ENCODE peak calls at places on chromosomes 1 and 21, in four cellular contexts. One of them, this sample, is unnamed.

GRCh38 chr1:37394574-37395464 is 79.6 kb upstream of the ZC3H12A start:
- DNase-seq in hepatocyte: no peak
- DNase-seq in lower lobe of right lung: no peak
- DNase-seq in HFF-Myc: no peak
- DNase-seq in this sample: no peak

GRCh38 chr1:108316545-108316944 is 72.7 kb upstream of the NBPF4 start:
- DNase-seq in hepatocyte: no peak
- DNase-seq in HFF-Myc: no peak
- DNase-seq in lower lobe of right lung: no peak
- DNase-seq in this sample: no peak

GRCh38 chr1:209912306-209912705 is 25.7 kb upstream of the SYT14 start:
- DNase-seq in HFF-Myc: no peak
- DNase-seq in hepatocyte: no peak
- DNase-seq in lower lobe of right lung: no peak
- DNase-seq in this sample: no peak

GRCh38 chr1:171251741-171252300 is 3.5 kb downstream of the FMO1 start:
- DNase-seq in HFF-Myc: no peak
- DNase-seq in hepatocyte: peak
- DNase-seq in lower lobe of right lung: no peak
- DNase-seq in this sample: no peak

GRCh38 chr1:29124366-29125236 is 898 bp upstream of the TMEM200B start:
- DNase-seq in lower lobe of right lung: peak
- DNase-seq in hepatocyte: peak
- DNase-seq in HFF-Myc: no peak
- DNase-seq in this sample: peak

GRCh38 chr1:6859415-6860343 is 74.4 kb downstream of the CAMTA1 start:
- DNase-seq in hepatocyte: peak
- DNase-seq in HFF-Myc: peak
- DNase-seq in lower lobe of right lung: no peak
- DNase-seq in this sample: no peak

GRCh38 chr21:41425954-41426655 is at the start of gene MX1:
- DNase-seq in HFF-Myc: no peak
- DNase-seq in hepatocyte: peak
- DNase-seq in lower lobe of right lung: peak
- DNase-seq in this sample: peak

GRCh38 chr1:54564312-54565112 is 16.5 kb downstream of the ACOT11 start:
- DNase-seq in lower lobe of right lung: peak
- DNase-seq in HFF-Myc: no peak
- DNase-seq in hepatocyte: peak
- DNase-seq in this sample: peak

GRCh38 chr1:85116856-85117255 is 68.6 kb upstream of the MCOLN3 start:
- DNase-seq in hepatocyte: no peak
- DNase-seq in HFF-Myc: no peak
- DNase-seq in lower lobe of right lung: no peak
- DNase-seq in this sample: no peak

GRCh38 chr1:153032677-153033308 is 1.8 kb downstream of the SPRR1B start:
- DNase-seq in HFF-Myc: no peak
- DNase-seq in hepatocyte: no peak
- DNase-seq in lower lobe of right lung: no peak
- DNase-seq in this sample: no peak

GRCh38 chr1:65924471-65924870 is 131.8 kb downstream of the PDE4B start:
- DNase-seq in HFF-Myc: peak
- DNase-seq in hepatocyte: peak
- DNase-seq in lower lobe of right lung: no peak
- DNase-seq in this sample: no peak

GRCh38 chr1:115426271-115426771 is 88.3 kb upstream of the NGF start:
- DNase-seq in hepatocyte: peak
- DNase-seq in lower lobe of right lung: no peak
- DNase-seq in HFF-Myc: peak
- DNase-seq in this sample: peak

GRCh38 chr1:47837866-47838561 is 159.2 kb downstream of the TRABD2B start:
- DNase-seq in lower lobe of right lung: no peak
- DNase-seq in HFF-Myc: no peak
- DNase-seq in hepatocyte: peak
- DNase-seq in this sample: no peak

GRCh38 chr1:19772053-19772452 is 27.7 kb downstream of the TMCO4 start:
- DNase-seq in HFF-Myc: no peak
- DNase-seq in lower lobe of right lung: no peak
- DNase-seq in hepatocyte: no peak
- DNase-seq in this sample: no peak
- TF ChIP-seq CTCF in HFF-Myc: no peak
- TF ChIP-seq CTCF in lower lobe of right lung: no peak
- TF ChIP-seq CTCF in hepatocyte: no peak
- TF ChIP-seq CTCF in this sample: no peak

GRCh38 chr1:224800486-224801119 is 128.9 kb upstream of the DNAH14 start:
- DNase-seq in lower lobe of right lung: no peak
- DNase-seq in HFF-Myc: no peak
- DNase-seq in hepatocyte: no peak
- DNase-seq in this sample: no peak
- H3K4me3 ChIP-seq in lower lobe of right lung: no peak
- H3K4me3 ChIP-seq in HFF-Myc: no peak
- H3K4me3 ChIP-seq in hepatocyte: no peak
- H3K4me3 ChIP-seq in this sample: no peak

GRCh38 chr1:161190962-161191521 is 7.8 kb downstream of the ADAMTS4 start:
- DNase-seq in lower lobe of right lung: no peak
- DNase-seq in hepatocyte: no peak
- DNase-seq in HFF-Myc: no peak
- DNase-seq in this sample: no peak

GRCh38 chr1:161195171-161195570 is 3.7 kb downstream of the ADAMTS4 start:
- DNase-seq in HFF-Myc: no peak
- DNase-seq in hepatocyte: no peak
- DNase-seq in lower lobe of right lung: no peak
- DNase-seq in this sample: no peak

GRCh38 chr1:161193561-161194235 is 5.2 kb downstream of the ADAMTS4 start:
- DNase-seq in hepatocyte: no peak
- DNase-seq in lower lobe of right lung: no peak
- DNase-seq in HFF-Myc: no peak
- DNase-seq in this sample: no peak

GRCh38 chr1:161191971-161192370 is 6.9 kb downstream of the ADAMTS4 start:
- DNase-seq in lower lobe of right lung: no peak
- DNase-seq in hepatocyte: no peak
- DNase-seq in HFF-Myc: no peak
- DNase-seq in this sample: no peak

DNA sequence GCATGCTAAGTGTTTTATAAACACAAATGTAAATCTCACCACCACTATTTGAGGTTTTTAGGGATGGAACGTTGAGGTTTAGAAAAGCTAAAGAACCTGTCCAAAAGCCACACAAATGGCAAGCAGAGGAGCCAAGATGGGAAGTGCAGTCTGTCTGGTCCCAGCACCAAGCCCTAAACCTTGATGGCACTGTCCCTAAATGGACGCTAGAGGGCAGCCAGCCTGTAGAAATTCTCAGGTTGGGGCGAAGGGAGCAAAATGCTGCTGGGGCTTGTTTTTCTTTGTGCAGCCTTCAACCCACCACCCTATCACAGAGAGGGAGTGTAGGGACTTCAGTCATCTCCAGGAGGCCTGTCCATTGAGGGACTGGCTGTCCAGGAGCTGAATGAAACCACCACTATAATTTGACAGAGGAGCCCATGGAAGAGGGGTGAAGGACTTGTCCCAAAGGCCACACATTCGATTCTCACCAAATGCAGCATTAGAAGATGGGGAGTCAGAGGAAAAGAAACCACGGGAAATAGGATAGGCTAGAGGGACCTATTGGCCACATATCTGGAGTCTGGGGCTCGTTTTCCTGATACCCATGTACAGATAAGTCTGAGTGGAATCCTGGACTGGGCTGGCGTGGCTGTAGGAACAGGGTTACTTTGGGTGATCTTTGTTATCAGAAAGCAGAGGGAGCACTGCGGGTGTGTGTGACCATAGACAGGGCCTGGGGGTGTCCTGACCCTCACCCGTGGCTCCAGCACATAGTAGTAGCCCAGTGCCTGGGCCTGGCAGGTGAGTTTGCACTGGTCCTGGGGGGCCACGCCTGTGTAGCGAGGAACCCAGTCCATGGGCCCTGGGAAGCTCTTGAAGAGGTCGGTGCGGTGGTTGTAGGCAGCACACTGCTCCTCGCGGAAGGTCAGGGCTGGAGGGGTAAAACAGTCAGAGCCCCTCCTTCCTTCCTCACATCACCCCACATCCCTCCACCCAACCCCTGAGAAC is 6.1 kb downstream of the ADAMTS4 start:
- DNase-seq in lower lobe of right lung: no peak
- DNase-seq in hepatocyte: peak
- DNase-seq in HFF-Myc: no peak
- DNase-seq in this sample: no peak
- TF ChIP-seq CTCF in lower lobe of right lung: peak
- TF ChIP-seq CTCF in hepatocyte: peak
- TF ChIP-seq CTCF in HFF-Myc: peak
- TF ChIP-seq CTCF in this sample: peak

DNA sequence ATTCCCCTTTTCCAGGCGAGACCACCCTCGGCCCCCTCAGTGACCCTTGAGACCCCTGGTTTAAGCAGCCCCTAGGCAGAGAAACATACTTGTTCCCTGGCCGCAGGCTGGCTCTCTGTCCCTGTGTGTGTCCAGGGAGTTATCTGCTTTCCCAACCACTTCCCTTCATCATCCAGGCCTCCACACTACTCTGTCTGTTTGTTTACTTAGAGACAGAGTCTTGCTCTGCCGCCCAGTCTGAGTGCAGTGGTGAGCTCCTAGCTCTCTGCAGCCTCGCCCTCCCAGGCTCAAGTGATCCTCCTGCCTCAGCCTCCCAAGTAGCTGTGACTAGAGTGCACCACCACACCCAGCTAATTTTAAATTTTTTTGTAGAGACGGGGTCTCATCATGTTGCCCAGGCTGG is 5.8 kb upstream of the VWA1 start:
- DNase-seq in HFF-Myc: no peak
- DNase-seq in lower lobe of right lung: no peak
- DNase-seq in hepatocyte: no peak
- DNase-seq in this sample: no peak
- H3K4me3 ChIP-seq in HFF-Myc: no peak
- H3K4me3 ChIP-seq in lower lobe of right lung: no peak
- H3K4me3 ChIP-seq in hepatocyte: no peak
- H3K4me3 ChIP-seq in this sample: no peak

DNA sequence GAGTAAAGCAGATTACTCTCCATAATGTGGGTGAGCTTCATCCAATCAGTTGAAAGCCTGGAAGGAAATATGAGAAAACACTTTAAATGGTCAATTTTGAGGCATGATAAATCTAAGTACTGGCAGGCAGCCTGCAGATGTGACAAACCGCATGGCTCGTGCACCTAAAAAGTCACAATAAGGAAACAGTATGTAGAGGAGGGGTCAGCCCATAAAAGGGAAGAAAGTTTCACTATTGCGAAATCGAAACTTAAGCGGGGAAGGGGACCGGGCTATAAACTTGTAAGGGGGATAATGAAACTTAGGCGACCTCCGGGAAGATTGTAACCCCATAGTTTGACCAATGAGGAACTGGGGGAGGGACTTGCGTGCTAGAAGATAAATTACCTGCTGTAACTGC is 109.8 kb downstream of the PLPPR4 start:
- DNase-seq in HFF-Myc: no peak
- DNase-seq in hepatocyte: no peak
- DNase-seq in lower lobe of right lung: no peak
- DNase-seq in this sample: no peak
- TF ChIP-seq CTCF in HFF-Myc: no peak
- TF ChIP-seq CTCF in hepatocyte: no peak
- TF ChIP-seq CTCF in lower lobe of right lung: no peak
- TF ChIP-seq CTCF in this sample: no peak

GRCh38 chr1:45552309-45552708 is 1.7 kb downstream of the AKR1A1 start:
- DNase-seq in hepatocyte: peak
- DNase-seq in lower lobe of right lung: peak
- DNase-seq in HFF-Myc: no peak
- DNase-seq in this sample: peak
- H3K4me3 ChIP-seq in hepatocyte: peak
- H3K4me3 ChIP-seq in lower lobe of right lung: peak
- H3K4me3 ChIP-seq in HFF-Myc: peak
- H3K4me3 ChIP-seq in this sample: no peak

GRCh38 chr1:234978397-234979291 is 150.0 kb downstream of the TOMM20 start:
- DNase-seq in hepatocyte: peak
- DNase-seq in HFF-Myc: no peak
- DNase-seq in lower lobe of right lung: peak
- DNase-seq in this sample: no peak

GRCh38 chr1:234975122-234975940 is 153.3 kb downstream of the TOMM20 start:
- DNase-seq in hepatocyte: peak
- DNase-seq in HFF-Myc: peak
- DNase-seq in lower lobe of right lung: no peak
- DNase-seq in this sample: no peak

GRCh38 chr1:234975941-234976871 is 152.4 kb downstream of the TOMM20 start:
- DNase-seq in HFF-Myc: no peak
- DNase-seq in lower lobe of right lung: peak
- DNase-seq in hepatocyte: no peak
- DNase-seq in this sample: no peak

GRCh38 chr1:234977891-234978396 is 150.7 kb downstream of the TOMM20 start:
- DNase-seq in hepatocyte: no peak
- DNase-seq in lower lobe of right lung: no peak
- DNase-seq in HFF-Myc: no peak
- DNase-seq in this sample: no peak

GRCh38 chr1:234976880-234977680 is 151.6 kb downstream of the TOMM20 start:
- DNase-seq in hepatocyte: no peak
- DNase-seq in lower lobe of right lung: no peak
- DNase-seq in HFF-Myc: no peak
- DNase-seq in this sample: no peak
- TF ChIP-seq CTCF in hepatocyte: no peak
- TF ChIP-seq CTCF in lower lobe of right lung: no peak
- TF ChIP-seq CTCF in HFF-Myc: no peak
- TF ChIP-seq CTCF in this sample: no peak

DNA sequence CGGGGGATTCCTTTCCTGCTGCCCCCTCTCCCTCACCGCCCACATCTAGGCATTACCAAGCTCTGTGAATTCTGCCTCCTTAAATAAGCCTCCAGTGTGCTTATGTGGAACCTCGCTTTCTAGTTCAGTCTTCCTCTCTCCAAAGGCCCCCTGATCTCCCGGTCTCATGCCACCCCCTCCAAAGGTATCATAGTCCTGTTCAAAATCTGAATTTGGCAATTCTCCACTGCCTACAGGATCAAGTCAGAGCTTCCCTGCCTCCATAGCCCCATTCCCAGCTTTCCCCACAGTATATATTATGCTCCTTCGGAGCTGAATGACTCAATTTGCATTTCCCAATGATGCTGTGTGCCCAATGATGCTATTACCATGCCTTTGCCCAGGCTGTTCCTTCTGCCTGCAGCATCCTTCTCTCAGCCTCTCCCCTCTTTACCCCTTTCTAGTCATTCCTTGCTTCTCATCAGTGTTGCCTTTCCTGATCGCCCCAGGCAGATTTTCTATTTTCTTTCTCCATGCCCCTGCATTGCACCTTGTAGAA is 1.7 kb downstream of the AZIN2 start:
- DNase-seq in hepatocyte: no peak
- DNase-seq in lower lobe of right lung: no peak
- DNase-seq in HFF-Myc: no peak
- DNase-seq in this sample: no peak
- H3K4me3 ChIP-seq in hepatocyte: no peak
- H3K4me3 ChIP-seq in lower lobe of right lung: no peak
- H3K4me3 ChIP-seq in HFF-Myc: peak
- H3K4me3 ChIP-seq in this sample: no peak

This sample was measured in pancreas.